ENCODE peak calls at places on chromosomes 2 and 18, in six cellular contexts. S is NAMALWA, Z is H4, T is sciatic nerve, X is thoracic aorta, P is EL. L is an unnamed sample.

GRCh38 chr2:69163109-69163508 is 150.1 kb downstream of the ANTXR1 start:
- DNase-seq in Z (peak), X (no peak), P (peak), T (no peak), S (peak), L (no peak)

GRCh38 chr18:77063256-77063655 is 69.3 kb downstream of the MBP start:
- DNase-seq in Z (no peak), P (peak), S (peak), T (no peak), X (no peak), L (peak)

GRCh38 chr2:70659551-70659950 is 105.9 kb upstream of the TGFA start:
- DNase-seq in T (no peak), S (no peak), X (no peak), P (no peak), Z (no peak), L (no peak)

GRCh38 chr18:12990128-12990485 is 1.1 kb upstream of the CEP192 start:
- DNase-seq in Z (no peak), S (no peak), P (no peak), X (no peak), T (no peak), L (peak)

GRCh38 chr2:42054657-42055430 is 7.0 kb downstream of the PKDCC start:
- DNase-seq in T (no peak), Z (no peak), P (no peak), S (no peak), X (no peak), L (no peak)

GRCh38 chr2:228827056-228827455 is 444.0 kb downstream of the PID1 start:
- DNase-seq in X (no peak), T (no peak), S (no peak), Z (no peak), P (peak), L (no peak)

GRCh38 chr2:132416080-132416911 is at the start of gene GPR39:
- DNase-seq in S (no peak), P (peak), T (peak), Z (peak), X (peak), L (no peak)

GRCh38 chr2:160794926-160795325 is 301.3 kb upstream of the RBMS1 start:
- DNase-seq in S (no peak), Z (no peak), X (no peak), P (no peak), T (no peak), L (no peak)

GRCh38 chr2:32716598-32716997 is 88.7 kb downstream of the TTC27 start:
- DNase-seq in P (no peak), Z (no peak), T (no peak), S (no peak), X (no peak), L (no peak)

GRCh38 chr2:70011335-70011734 is 49.9 kb upstream of the ASPRV1 start:
- DNase-seq in S (no peak), Z (no peak), P (no peak), X (no peak), T (no peak), L (no peak)

GRCh38 chr2:222811828-222812227 is 49.0 kb upstream of the ACSL3 start:
- DNase-seq in Z (no peak), T (no peak), X (no peak), S (no peak), P (no peak), L (no peak)